ENCODE peak calls at places on chromosomes 13 and 19, in nine cellular contexts. J is dermis blood vessel endothelial cell; U is thyroid gland; A is AG08395; W is AG20443; I is activated CD8-positive, alpha-beta memory T cell treated with anti-CD3 and anti-CD28 coated beads, Interleukin-2, amount 50 U/mL, for 4 hours; Z is amniotic stem cell; L is lower lobe of right lung; E is activated T-cell treated with anti-CD3 and anti-CD28 coated beads for 1 hour. B is an unnamed sample.
A peak's percentile ranks its signal among the peaks of the same experiment; 100 is the strongest.

GRCh38 chr13:30585748-30586262 is 31.9 kb upstream of the USPL1 start:
- DNase-seq in J (no peak), U (peak; percentile 37), A (no peak), W (no peak), I (no peak), Z (no peak), L (no peak), E (no peak), B (no peak)

GRCh38 chr19:30378701-30379100 is 6.5 kb downstream of the ZNF536 start:
- DNase-seq in J (no peak), U (no peak), A (no peak), W (no peak), I (no peak), Z (no peak), L (no peak), E (no peak), B (no peak)

GRCh38 chr13:106376411-106377112 is 158.9 kb downstream of the EFNB2 start:
- DNase-seq in J (peak; percentile 90), U (no peak), A (peak; percentile 78), W (peak; percentile 76), I (no peak), Z (peak; percentile 41), L (peak; percentile 49), E (no peak), B (no peak)

GRCh38 chr13:23715762-23716235 is 145.6 kb downstream of the TNFRSF19 start:
- DNase-seq in J (peak; percentile 47), U (peak; percentile 62), A (no peak), W (no peak), I (no peak), Z (no peak), L (no peak), E (no peak), B (peak; percentile 69)

GRCh38 chr13:48570225-48570828 is 37.4 kb upstream of the RCBTB2 start:
- DNase-seq in J (no peak), U (no peak), A (no peak), W (no peak), I (no peak), Z (no peak), L (peak; percentile 62), E (no peak), B (no peak)

GRCh38 chr13:29721766-29722165 is 126.3 kb upstream of the SLC7A1 start:
- DNase-seq in J (no peak), U (no peak), A (no peak), W (no peak), I (no peak), Z (no peak), L (no peak), E (no peak), B (no peak)

GRCh38 chr13:42333613-42334328 is 61.8 kb downstream of the AKAP11 start:
- DNase-seq in J (peak; percentile 27), U (peak; percentile 5), A (peak; percentile 13), W (no peak), I (no peak), Z (peak; percentile 32), L (no peak), E (no peak), B (no peak)

GRCh38 chr19:53771133-53771532 is 53.0 kb downstream of the NLRP12 start:
- DNase-seq in J (no peak), U (no peak), A (no peak), W (no peak), I (no peak), Z (no peak), L (no peak), E (no peak), B (no peak)

GRCh38 chr13:36700170-36700569 is 26.4 kb downstream of the SERTM1 start:
- DNase-seq in J (no peak), U (no peak), A (no peak), W (no peak), I (no peak), Z (no peak), L (no peak), E (no peak), B (no peak)

GRCh38 chr13:27997904-27998522 is 9.5 kb upstream of the URAD start:
- DNase-seq in J (peak; percentile 40), U (peak; percentile 45), A (no peak), W (peak; percentile 66), I (no peak), Z (no peak), L (no peak), E (peak; percentile 7), B (peak; percentile 40)

GRCh38 chr19:15123031-15123890 is 16.1 kb downstream of the SYDE1 start:
- DNase-seq in J (no peak), U (no peak), A (no peak), W (no peak), I (no peak), Z (no peak), L (no peak), E (no peak), B (no peak)

GRCh38 chr13:104318121-104318520 is 1251.9 kb upstream of the SLC10A2 start:
- DNase-seq in J (peak; percentile 47), U (no peak), A (no peak), W (no peak), I (no peak), Z (no peak), L (no peak), E (no peak), B (no peak)

GRCh38 chr19:44879309-44880065 is 11.6 kb upstream of the TOMM40 start:
- DNase-seq in J (no peak), U (peak; percentile 78), A (no peak), W (no peak), I (no peak), Z (no peak), L (no peak), E (no peak), B (no peak)

GRCh38 chr13:23450340-23451046 is 17.0 kb upstream of the SACS start:
- DNase-seq in J (no peak), U (no peak), A (no peak), W (no peak), I (no peak), Z (no peak), L (no peak), E (no peak), B (no peak)

GRCh38 chr13:44211753-44212152 is 161.9 kb upstream of the SERP2 start:
- DNase-seq in J (no peak), U (no peak), A (no peak), W (no peak), I (no peak), Z (no peak), L (no peak), E (no peak), B (no peak)

GRCh38 chr19:5031231-5032100 is 62.6 kb downstream of the KDM4B start:
- DNase-seq in J (peak; percentile 86), U (peak; percentile 84), A (peak; percentile 92), W (peak; percentile 95), I (peak; percentile 84), Z (peak; percentile 42), L (peak; percentile 83), E (peak; percentile 80), B (peak; percentile 88)

GRCh38 chr19:3234800-3235199 is 10.3 kb downstream of the CELF5 start:
- DNase-seq in J (no peak), U (no peak), A (no peak), W (no peak), I (no peak), Z (no peak), L (no peak), E (no peak), B (no peak)

GRCh38 chr13:50268500-50268899 is 253.3 kb downstream of the KCNRG start:
- DNase-seq in J (no peak), U (no peak), A (peak; percentile 11), W (no peak), I (no peak), Z (no peak), L (no peak), E (no peak), B (no peak)

GRCh38 chr19:45492627-45493470 is 4.0 kb downstream of the RTN2 start:
- DNase-seq in J (peak; percentile 61), U (peak; percentile 22), A (peak; percentile 61), W (peak; percentile 71), I (no peak), Z (no peak), L (no peak), E (no peak), B (peak; percentile 72)

GRCh38 chr19:55667958-55668357 is 7.1 kb upstream of the EPN1 start:
- DNase-seq in J (no peak), U (no peak), A (no peak), W (no peak), I (no peak), Z (no peak), L (no peak), E (no peak), B (no peak)